ENCODE peak calls at places on chromosomes 11 and 22, in four cellular contexts. A is endothelial cell of umbilical vein, E is WTC11, V is K562. Q is an unnamed sample.
A peak's percentile ranks its signal among the peaks of the same experiment; 100 is the strongest.

GRCh38 chr11:92216789-92217188 is 7.8 kb upstream of the FAT3 start:
- DNase-seq in E (no peak), A (no peak), V (no peak), Q (no peak)

GRCh38 chr22:42294034-42294985 is 23.9 kb upstream of the TCF20 start:
- DNase-seq in V (peak; percentile 69), A (peak; percentile 34), E (peak; percentile 89), Q (peak; percentile 39)

GRCh38 chr11:95832763-95833162 is 42.5 kb downstream of the CEP57 start:
- DNase-seq in E (no peak), V (no peak), A (no peak), Q (no peak)

GRCh38 chr11:71535825-71536224 is 2.0 kb upstream of the KRTAP5-8 start:
- DNase-seq in A (no peak), V (no peak), E (no peak), Q (no peak)

GRCh38 chr22:43388420-43388851 is 23.4 kb upstream of the MPPED1 start:
- DNase-seq in A (peak; percentile 54), E (peak; percentile 95), V (peak; percentile 80), Q (peak; percentile 55)

GRCh38 chr22:45726081-45726480 is 54.4 kb downstream of the ATXN10 start:
- DNase-seq in E (no peak), V (no peak), A (no peak), Q (no peak)

GRCh38 chr22:48240165-48240934 is 1477.9 kb downstream of the TBC1D22A start:
- DNase-seq in A (no peak), V (peak; percentile 10), E (no peak), Q (no peak)

GRCh38 chr11:17585911-17586695 is 39.0 kb downstream of the OTOG start:
- DNase-seq in V (no peak), E (peak; percentile 3), A (no peak), Q (no peak)

GRCh38 chr11:106001304-106002012 is 20.6 kb downstream of the MSANTD4 start:
- DNase-seq in V (no peak), A (no peak), E (no peak), Q (no peak)

GRCh38 chr11:119902656-119903181 is 173.7 kb upstream of the NECTIN1 start:
- DNase-seq in E (no peak), V (no peak), A (no peak), Q (no peak)

GRCh38 chr11:3128356-3129180 is 36.5 kb downstream of the OSBPL5 start:
- DNase-seq in E (no peak), V (no peak), A (no peak), Q (no peak)

GRCh38 chr11:59551651-59552521 is 40.5 kb downstream of the OR4D9 start:
- DNase-seq in V (no peak), E (peak; percentile 44), A (peak; percentile 78), Q (peak; percentile 42)

GRCh38 chr11:67032830-67033555 is 10.1 kb downstream of the SYT12 start:
- DNase-seq in A (peak; percentile 26), E (no peak), V (no peak), Q (no peak)

GRCh38 chr11:128745296-128746183 is 51.7 kb downstream of the FLI1 start:
- DNase-seq in A (peak; percentile 53), V (peak; percentile 10), E (no peak), Q (no peak)

GRCh38 chr11:96464695-96465307 is 75.0 kb downstream of the JRKL start:
- DNase-seq in A (peak; percentile 64), E (no peak), V (peak; percentile 73), Q (peak; percentile 68)

GRCh38 chr22:37173709-37174108 is 14.3 kb downstream of the C1QTNF6 start:
- DNase-seq in V (no peak), E (peak; percentile 7), A (no peak), Q (no peak)

GRCh38 chr11:17412488-17413180 is 24.2 kb upstream of the KCNJ11 start:
- DNase-seq in V (no peak), A (no peak), E (no peak), Q (no peak)

GRCh38 chr11:70050243-70050642 is 27.9 kb upstream of the ANO1 start:
- DNase-seq in E (no peak), V (no peak), A (no peak), Q (no peak)

GRCh38 chr22:33337524-33337923 is 279.3 kb upstream of the SYN3 start:
- DNase-seq in E (no peak), A (no peak), V (no peak), Q (no peak)

GRCh38 chr11:1233351-1234053 is 10.6 kb downstream of the MUC5B start:
- DNase-seq in V (no peak), A (no peak), E (no peak), Q (no peak)

GRCh38 chr22:32729368-32729767 is 72.1 kb upstream of the TIMP3 start:
- DNase-seq in V (no peak), A (no peak), E (no peak), Q (no peak)

GRCh38 chr11:100576044-100577021 is 110.8 kb upstream of the ARHGAP42 start:
- DNase-seq in A (peak; percentile 56), E (no peak), V (peak; percentile 45), Q (peak; percentile 41)

GRCh38 chr11:108221981-108222685 is at the start of gene NPAT:
- DNase-seq in V (no peak), E (no peak), A (no peak), Q (no peak)

GRCh38 chr11:56624661-56625110 is 10.0 kb upstream of the OR5M1 start:
- DNase-seq in V (peak; percentile 13), A (no peak), E (no peak), Q (peak; percentile 55)

DNA sequence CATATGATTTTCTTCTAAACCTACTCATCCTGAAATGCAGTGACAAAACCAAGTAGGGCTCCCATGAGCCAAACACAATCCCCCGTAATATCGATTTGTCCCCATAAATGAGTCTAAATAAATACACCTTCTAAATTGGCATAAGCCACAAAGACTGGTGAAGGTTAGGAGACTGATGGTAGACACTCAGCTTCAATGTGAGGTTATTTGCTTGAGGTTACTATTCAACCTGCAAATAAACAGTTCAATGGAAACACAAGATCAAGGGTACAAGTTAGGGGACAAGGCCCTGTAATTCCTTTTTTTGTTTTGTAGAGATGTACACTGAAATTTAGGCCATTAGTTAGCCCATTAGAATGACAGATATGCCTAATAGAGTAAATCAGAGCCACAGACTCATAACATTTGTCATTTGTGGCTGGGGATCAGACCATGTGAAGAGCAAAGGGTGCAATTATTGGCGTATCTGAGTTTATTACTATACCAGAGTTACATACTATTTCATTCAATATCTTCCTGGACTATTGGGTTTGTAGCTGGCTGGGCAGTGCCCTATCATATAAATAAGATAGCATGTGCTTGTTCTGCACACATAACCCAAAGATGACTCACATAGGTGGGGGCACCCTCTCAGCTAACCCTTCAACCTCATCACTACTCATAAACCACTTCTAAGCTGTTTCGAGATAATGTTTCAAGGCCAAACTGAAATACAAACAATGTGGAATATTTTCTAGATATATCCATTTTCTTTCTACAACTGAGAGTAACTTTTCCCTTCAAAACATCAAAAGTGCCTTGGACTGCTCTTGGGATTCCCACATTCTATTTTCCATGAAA is 695.3 kb downstream of the KCNA4 start:
- DNase-seq in V (no peak), E (no peak), A (no peak), Q (peak; percentile 75)
- TF ChIP-seq JUN in V (no peak), E (no peak), A (no peak), Q (peak; percentile 35)

GRCh38 chr11:21133244-21133643 is 463.9 kb downstream of the NELL1 start:
- DNase-seq in E (no peak), V (no peak), A (no peak), Q (no peak)

GRCh38 chr11:21137813-21138212 is 468.4 kb downstream of the NELL1 start:
- DNase-seq in E (no peak), V (no peak), A (no peak), Q (no peak)

GRCh38 chr11:21133722-21134121 is 464.3 kb downstream of the NELL1 start:
- DNase-seq in A (no peak), E (no peak), V (no peak), Q (no peak)

DNA sequence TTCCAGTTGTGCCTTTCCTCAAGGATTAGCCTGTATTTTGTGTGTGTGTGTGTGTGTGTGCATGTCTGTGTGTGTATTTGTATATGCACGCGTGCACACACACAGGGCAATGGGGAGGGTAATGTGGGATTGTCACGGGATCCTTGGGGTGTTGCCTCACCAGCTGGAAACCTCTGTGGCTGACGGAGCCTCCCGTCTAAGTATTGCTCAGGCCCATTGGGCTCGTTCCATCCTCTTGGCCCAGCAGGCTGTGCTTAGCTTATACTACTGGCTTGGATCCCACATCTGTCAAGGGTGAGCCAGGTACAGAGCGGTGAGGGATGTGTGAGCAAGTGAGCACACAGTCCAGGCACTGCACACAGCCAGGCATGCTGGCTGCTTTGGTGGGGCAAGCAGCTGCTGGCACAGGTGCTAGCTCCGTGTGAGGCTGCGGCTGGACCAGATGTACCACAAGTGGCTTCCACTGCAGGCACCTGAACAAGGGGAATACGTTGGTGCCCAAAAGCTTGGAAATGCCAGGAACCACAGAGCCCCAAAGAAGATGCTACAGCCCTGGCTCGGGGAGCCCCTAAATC is 462.8 kb downstream of the NELL1 start:
- DNase-seq in V (no peak), A (no peak), E (no peak), Q (no peak)
- TF ChIP-seq JUN in V (no peak), A (no peak), E (no peak), Q (no peak)

DNA sequence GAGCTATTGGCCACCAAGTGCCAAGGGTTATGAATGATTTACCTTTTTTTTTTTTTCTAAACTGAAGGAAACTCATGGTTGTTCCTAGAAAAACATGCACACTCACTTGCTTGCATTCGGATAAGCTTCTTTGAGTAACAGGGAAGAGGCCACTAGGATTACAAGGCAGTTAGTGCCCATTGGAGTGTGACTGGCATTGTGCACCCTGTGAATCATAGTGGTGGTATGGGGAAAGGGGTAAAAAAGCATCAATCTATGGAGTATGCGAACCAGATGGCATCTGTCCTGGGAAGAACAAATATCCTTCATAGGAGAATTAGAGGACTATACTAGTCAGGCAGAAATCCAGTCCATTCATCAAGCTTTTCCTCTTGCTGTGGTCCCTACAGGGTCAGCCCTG is 24.2 kb downstream of the CD44 start:
- DNase-seq in E (no peak), V (no peak), A (no peak), Q (no peak)
- TF ChIP-seq JUN in E (no peak), V (no peak), A (no peak), Q (no peak)

GRCh38 chr11:134522782-134523570 is 110.9 kb upstream of the B3GAT1 start:
- DNase-seq in V (no peak), E (peak; percentile 8), A (no peak), Q (no peak)
- TF ChIP-seq JUN in V (no peak), E (no peak), A (no peak), Q (no peak)

DNA sequence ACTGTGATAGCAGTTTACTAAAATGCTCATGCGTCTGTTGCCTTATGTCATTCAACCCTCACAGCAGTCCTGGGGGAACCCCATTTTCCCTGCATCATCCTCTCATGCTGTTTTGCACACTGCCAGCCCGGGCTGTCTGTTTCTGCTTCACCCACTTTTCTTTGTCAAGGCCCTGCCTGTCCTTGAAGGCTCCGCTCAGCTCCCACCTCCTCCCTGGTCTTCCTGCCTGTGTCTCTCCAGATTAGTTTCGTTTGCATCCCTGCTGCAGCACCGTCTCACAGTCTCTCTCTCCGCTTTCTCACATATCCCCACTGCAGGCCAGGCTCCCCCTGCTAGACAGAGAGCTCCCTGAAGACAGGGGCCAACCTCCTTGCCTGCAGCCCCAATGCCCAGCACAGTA is 29.9 kb downstream of the SERPINH1 start:
- DNase-seq in V (no peak), E (no peak), A (no peak), Q (no peak)
- TF ChIP-seq JUN in V (no peak), E (no peak), A (no peak), Q (no peak)

DNA sequence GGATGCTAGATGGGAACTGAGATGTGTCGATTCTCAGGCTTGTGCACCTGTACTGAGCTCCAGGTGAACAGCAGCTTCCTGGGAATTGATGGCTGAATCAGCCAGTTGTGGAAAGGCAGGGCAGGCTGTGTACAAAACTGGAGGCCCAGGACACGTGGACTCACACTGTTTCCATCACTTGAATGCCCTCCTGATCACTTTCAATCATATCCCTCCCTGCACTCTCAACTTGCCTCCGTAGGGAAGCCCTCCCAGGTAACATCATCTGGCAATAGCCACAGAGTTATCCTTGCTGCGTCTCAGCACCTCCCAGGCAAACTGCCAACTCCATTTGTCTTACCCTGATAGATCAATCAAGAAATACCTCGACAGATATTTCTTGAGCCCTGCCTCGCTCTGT is 10.1 kb downstream of the FAM83F start:
- DNase-seq in E (no peak), A (no peak), V (no peak), Q (no peak)
- TF ChIP-seq JUN in E (no peak), A (no peak), V (no peak), Q (no peak)